ENCODE peak calls at places on chromosomes 12 and 14, in seven cellular contexts. V is CD8-positive, alpha-beta T cell; H is PC-9; C is pancreas; G is IMR-90; I is A549; A is lung. O is an unnamed sample.

GRCh38 chr14:51520087-51520486 is 131.6 kb upstream of the FRMD6 start:
- DNase-seq in I (no peak), H (no peak), V (no peak), C (no peak), A (no peak), G (no peak), O (no peak)

GRCh38 chr12:48044396-48044795 is 40.1 kb upstream of the COL2A1 start:
- DNase-seq in V (no peak), H (no peak), A (peak; percentile 10), C (no peak), I (no peak), G (no peak), O (no peak)

GRCh38 chr12:95258146-95258545 is 40.5 kb downstream of the VEZT start:
- DNase-seq in I (no peak), C (no peak), H (no peak), V (no peak), G (peak; percentile 55), A (no peak), O (no peak)

GRCh38 chr12:11807453-11807852 is 158.0 kb downstream of the ETV6 start:
- DNase-seq in I (no peak), V (no peak), A (no peak), H (no peak), C (no peak), G (no peak), O (no peak)

GRCh38 chr12:69514111-69514510 is 43.9 kb downstream of the FRS2 start:
- DNase-seq in I (no peak), C (no peak), H (no peak), G (no peak), A (no peak), V (no peak), O (no peak)

GRCh38 chr12:127559349-127560040 is 707.5 kb upstream of the TMEM132C start:
- DNase-seq in V (no peak), I (no peak), C (no peak), A (no peak), G (peak; percentile 94), H (no peak), O (no peak)

GRCh38 chr12:32155911-32156585 is 49.4 kb downstream of the BICD1 start:
- DNase-seq in H (no peak), C (no peak), I (no peak), A (no peak), G (no peak), V (no peak), O (no peak)

GRCh38 chr12:97375310-97375709 is 87.3 kb upstream of the RMST start:
- DNase-seq in G (no peak), I (no peak), A (no peak), C (no peak), V (no peak), H (no peak), O (no peak)

GRCh38 chr12:2034633-2035420 is 18.0 kb upstream of the CACNA1C start:
- DNase-seq in I (peak; percentile 75), V (peak; percentile 76), A (peak; percentile 81), C (peak; percentile 90), G (peak; percentile 66), H (no peak), O (peak; percentile 95)

GRCh38 chr12:131159660-131160059 is 206.0 kb downstream of the ADGRD1 start:
- DNase-seq in V (no peak), G (no peak), I (no peak), H (no peak), A (no peak), C (no peak), O (no peak)

GRCh38 chr12:116319851-116320621 is 42.5 kb upstream of the MED13L start:
- DNase-seq in A (no peak), I (no peak), G (peak; percentile 96), H (no peak), V (no peak), C (no peak), O (no peak)

GRCh38 chr12:132046561-132046960 is 96.8 kb downstream of the EP400 start:
- DNase-seq in G (peak; percentile 97), A (no peak), V (no peak), I (no peak), C (no peak), H (no peak), O (no peak)

GRCh38 chr14:100873083-100873482 is 30.4 kb downstream of the RTL1 start:
- DNase-seq in H (no peak), C (no peak), A (no peak), I (no peak), V (no peak), G (no peak), O (peak; percentile 27)

GRCh38 chr14:72070458-72070857 is 138.2 kb downstream of the RGS6 start:
- DNase-seq in H (no peak), V (no peak), A (no peak), G (no peak), C (no peak), I (no peak), O (no peak)

GRCh38 chr12:18521461-18521860 is 216.4 kb downstream of the PLCZ1 start:
- DNase-seq in C (no peak), V (no peak), I (no peak), A (no peak), H (no peak), G (no peak), O (peak; percentile 68)

GRCh38 chr14:55107766-55108554 is 21.1 kb upstream of the LGALS3 start:
- DNase-seq in I (peak; percentile 71), H (peak; percentile 81), A (peak; percentile 86), V (no peak), C (peak; percentile 73), G (peak; percentile 98), O (peak; percentile 97)

GRCh38 chr12:116609715-116610114 is 50.5 kb downstream of the MAP1LC3B2 start:
- DNase-seq in I (no peak), V (no peak), A (no peak), G (no peak), H (no peak), C (no peak), O (no peak)

GRCh38 chr12:15256760-15257159 is 35.5 kb upstream of the RERG start:
- DNase-seq in C (no peak), H (no peak), A (no peak), G (peak; percentile 2), V (no peak), I (no peak), O (no peak)

GRCh38 chr14:24262821-24263733 is at the start of gene TGM1:
- DNase-seq in V (no peak), I (no peak), A (no peak), C (no peak), G (no peak), H (no peak), O (peak; percentile 54)

GRCh38 chr14:41549282-41549681 is 57.4 kb upstream of the LRFN5 start:
- DNase-seq in V (no peak), H (no peak), I (no peak), C (no peak), A (no peak), G (no peak), O (no peak)

GRCh38 chr12:63068857-63069442 is 82.1 kb downstream of the AVPR1A start:
- DNase-seq in I (peak; percentile 14), V (no peak), A (no peak), C (no peak), G (peak; percentile 75), H (peak; percentile 58), O (no peak)

GRCh38 chr14:34711169-34711568 is 3.2 kb downstream of the CFL2 start:
- DNase-seq in C (no peak), I (no peak), V (no peak), A (no peak), H (no peak), G (peak; percentile 94), O (no peak)
- H3K4me3 ChIP-seq in C (no peak overlapping the region), I (peak overlapping the region; percentile 15), V (no peak overlapping the region), A (no peak overlapping the region), H (no peak overlapping the region), G (no peak overlapping the region), O (no peak overlapping the region)

GRCh38 chr14:33674716-33675115 is 276.2 kb downstream of the EGLN3 start:
- DNase-seq in G (no peak), I (no peak), V (no peak), A (no peak), H (no peak), C (no peak), O (no peak)

GRCh38 chr14:33671556-33671955 is 279.3 kb downstream of the EGLN3 start:
- DNase-seq in G (no peak), V (no peak), C (no peak), H (no peak), A (no peak), I (no peak), O (no peak)

GRCh38 chr14:33668066-33668465 is 282.8 kb downstream of the EGLN3 start:
- DNase-seq in H (no peak), V (no peak), G (peak; percentile 11), A (no peak), C (no peak), I (no peak), O (no peak)

GRCh38 chr14:33669111-33669510 is 281.8 kb downstream of the EGLN3 start:
- DNase-seq in G (no peak), I (no peak), A (no peak), H (no peak), C (no peak), V (no peak), O (no peak)

DNA sequence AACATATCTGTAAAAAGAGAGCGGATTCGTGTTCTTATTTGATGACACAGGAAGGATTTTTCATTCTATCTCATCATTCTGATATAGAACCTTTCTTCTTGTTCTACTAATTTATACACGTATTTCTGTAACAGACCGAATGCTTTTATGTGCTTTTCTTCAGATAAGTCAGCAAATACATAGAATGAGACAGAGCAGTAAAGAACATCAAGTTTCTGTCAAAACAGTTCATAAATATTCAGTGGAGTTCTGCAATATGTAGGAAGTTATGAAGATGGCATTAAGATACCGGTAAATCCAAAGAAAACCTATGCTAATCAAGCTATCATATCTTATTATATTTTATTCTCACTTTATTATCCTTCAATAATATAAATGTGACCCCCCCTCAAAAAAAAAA is 280.6 kb downstream of the EGLN3 start:
- DNase-seq in G (no peak), I (no peak), A (no peak), V (no peak), H (no peak), C (no peak), O (no peak)
- H3K9me3 ChIP-seq in G (no peaks in the 10 kb centered on the region), I (no peaks in the 10 kb centered on the region), A (no peaks in the 10 kb centered on the region), V (no peaks in the 10 kb centered on the region), H (no peaks in the 10 kb centered on the region), C (no peaks in the 10 kb centered on the region), O (no peaks in the 10 kb centered on the region)

GRCh38 chr12:109524466-109525278 is 47.2 kb downstream of the UBE3B start:
- DNase-seq in H (no peak), C (no peak), V (no peak), I (no peak), A (no peak), G (no peak), O (no peak)
- H3K4me1 ChIP-seq in H (no peaks in the 10 kb centered on the region), C (no peaks in the 10 kb centered on the region), V (no peaks in the 10 kb centered on the region), I (no peaks in the 10 kb centered on the region), A (no peaks in the 10 kb centered on the region), G (peaks cover 3% of the 10 kb centered on the region), O (no peaks in the 10 kb centered on the region)

DNA sequence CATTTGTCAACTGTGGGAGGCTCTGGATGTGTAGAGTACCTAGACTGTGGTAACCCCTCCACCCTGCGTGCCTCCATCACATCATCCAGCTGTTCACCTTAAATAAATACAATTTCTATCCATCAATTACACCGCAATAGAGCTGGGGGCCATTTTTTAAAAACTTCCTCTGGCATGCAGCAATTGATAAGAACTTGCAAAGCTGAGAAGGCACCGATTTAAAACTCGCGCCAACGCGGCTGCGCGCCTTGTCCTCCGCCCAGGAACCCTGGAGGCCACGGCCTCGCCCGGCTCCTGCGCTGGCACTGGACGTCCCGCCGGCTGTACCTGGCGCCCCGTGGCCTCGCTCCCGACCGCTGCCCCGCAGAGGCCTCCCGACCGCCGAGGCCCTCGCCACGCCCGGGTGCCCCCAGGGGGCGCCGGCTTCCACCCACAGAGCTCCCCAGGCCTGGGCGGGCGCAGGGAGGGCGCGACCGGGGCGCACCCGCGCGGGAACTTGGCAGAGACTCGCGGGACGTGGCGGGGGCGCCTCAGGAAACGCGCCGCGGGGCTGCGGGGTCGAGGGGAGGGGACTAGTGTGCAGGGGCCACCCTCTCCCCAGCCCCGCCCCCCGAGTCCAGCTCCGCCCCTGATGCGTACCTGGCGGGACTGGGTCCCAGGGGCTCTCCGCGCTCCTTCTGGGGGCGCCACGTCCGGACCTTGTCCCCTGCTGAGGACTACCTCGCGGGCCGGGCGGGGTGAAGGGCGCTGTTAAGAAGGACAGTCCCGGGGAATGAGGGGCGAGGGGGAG is 65.6 kb downstream of the TNFAIP2 start:
- DNase-seq in C (peak; percentile 52), H (no peak), V (peak; percentile 5), I (no peak), G (no peak), A (no peak), O (peak; percentile 80)
- H3K4me3 ChIP-seq in C (peak overlapping the region; percentile 5), H (no peak overlapping the region), V (peak overlapping the region; percentile 39), I (peak overlapping the region; percentile 41), G (peak overlapping the region; percentile 30), A (peak overlapping the region; percentile 17), O (no peak overlapping the region)

O was measured in kidney.